ENCODE peak calls at places on chromosomes 3 and 15, in seven cellular contexts. Y is lower lobe of right lung, P is tibial artery, M is HCT116, K is vagina, G is neural progenitor cell, J is esophagus squamous epithelium. W is an unnamed sample.

GRCh38 chr3:184937611-184938010 is 125.6 kb downstream of the VPS8 start:
- DNase-seq in Y (no peak), P (no peak), M (no peak), K (no peak), G (no peak), J (no peak), W (no peak)

GRCh38 chr3:88090681-88091080 is 31.6 kb downstream of the ZNF654 start:
- DNase-seq in Y (no peak), P (no peak), M (no peak), K (no peak), G (no peak), J (no peak), W (no peak)

GRCh38 chr3:143306419-143306818 is 186.8 kb downstream of the CHST2 start:
- DNase-seq in Y (no peak), P (no peak), M (no peak), K (no peak), G (no peak), J (no peak), W (no peak)

GRCh38 chr15:28269097-28269496 is 52.9 kb downstream of the HERC2 start:
- DNase-seq in Y (no peak), P (no peak), M (no peak), K (no peak), G (no peak), J (no peak), W (no peak)

GRCh38 chr3:4224331-4224730 is 78.8 kb upstream of the SETMAR start:
- DNase-seq in Y (no peak), P (no peak), M (no peak), K (no peak), G (no peak), J (no peak), W (no peak)

GRCh38 chr3:109025896-109026295 is 72.2 kb upstream of the GUCA1C start:
- DNase-seq in Y (no peak), P (no peak), M (no peak), K (no peak), G (no peak), J (no peak), W (no peak)

GRCh38 chr3:54046677-54047214 is 75.6 kb upstream of the CACNA2D3 start:
- DNase-seq in Y (no peak), P (no peak), M (no peak), K (no peak), G (no peak), J (no peak), W (no peak)

GRCh38 chr3:157467165-157467564 is 30.5 kb downstream of the PTX3 start:
- DNase-seq in Y (no peak), P (no peak), M (no peak), K (no peak), G (no peak), J (no peak), W (no peak)

GRCh38 chr3:111903067-111903511 is 44.0 kb downstream of the PHLDB2 start:
- DNase-seq in Y (no peak), P (no peak), M (peak; percentile 98), K (no peak), G (peak; percentile 30), J (no peak), W (no peak)

GRCh38 chr3:100972867-100973266 is 20.4 kb downstream of the ABI3BP start:
- DNase-seq in Y (no peak), P (no peak), M (no peak), K (no peak), G (no peak), J (no peak), W (no peak)

GRCh38 chr15:27479232-27480140 is 508.5 kb downstream of the GABRG3 start:
- DNase-seq in Y (no peak), P (no peak), M (no peak), K (no peak), G (no peak), J (no peak), W (no peak)

DNA sequence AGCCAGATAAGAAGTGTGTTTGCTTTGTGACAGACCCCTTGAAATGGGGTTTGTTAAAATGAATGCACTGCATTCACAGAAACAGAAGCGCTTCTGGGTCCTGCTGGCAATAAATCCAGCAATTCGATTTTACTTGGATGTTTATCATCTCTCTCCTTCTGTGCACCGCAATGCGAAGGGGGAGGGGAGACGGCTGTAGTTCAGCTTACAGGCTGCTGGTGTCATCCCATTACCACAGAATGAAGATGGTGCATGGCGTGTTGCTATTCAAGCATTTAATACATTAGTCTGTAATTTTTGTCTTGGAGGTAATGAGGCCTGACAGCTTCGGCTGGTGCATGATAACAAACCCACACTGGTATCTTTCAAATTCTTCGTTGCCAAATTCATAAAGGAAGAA is 418.1 kb downstream of the OTOL1 start:
- DNase-seq in Y (no peak), P (no peak), M (no peak), K (no peak), G (peak; percentile 65), J (no peak), W (peak; percentile 20)
- TF ChIP-seq CTCF in Y (peak; percentile 24), P (peak; percentile 41), M (no peak), K (no peak), G (peak; percentile 77), J (peak; percentile 23), W (no peak)

DNA sequence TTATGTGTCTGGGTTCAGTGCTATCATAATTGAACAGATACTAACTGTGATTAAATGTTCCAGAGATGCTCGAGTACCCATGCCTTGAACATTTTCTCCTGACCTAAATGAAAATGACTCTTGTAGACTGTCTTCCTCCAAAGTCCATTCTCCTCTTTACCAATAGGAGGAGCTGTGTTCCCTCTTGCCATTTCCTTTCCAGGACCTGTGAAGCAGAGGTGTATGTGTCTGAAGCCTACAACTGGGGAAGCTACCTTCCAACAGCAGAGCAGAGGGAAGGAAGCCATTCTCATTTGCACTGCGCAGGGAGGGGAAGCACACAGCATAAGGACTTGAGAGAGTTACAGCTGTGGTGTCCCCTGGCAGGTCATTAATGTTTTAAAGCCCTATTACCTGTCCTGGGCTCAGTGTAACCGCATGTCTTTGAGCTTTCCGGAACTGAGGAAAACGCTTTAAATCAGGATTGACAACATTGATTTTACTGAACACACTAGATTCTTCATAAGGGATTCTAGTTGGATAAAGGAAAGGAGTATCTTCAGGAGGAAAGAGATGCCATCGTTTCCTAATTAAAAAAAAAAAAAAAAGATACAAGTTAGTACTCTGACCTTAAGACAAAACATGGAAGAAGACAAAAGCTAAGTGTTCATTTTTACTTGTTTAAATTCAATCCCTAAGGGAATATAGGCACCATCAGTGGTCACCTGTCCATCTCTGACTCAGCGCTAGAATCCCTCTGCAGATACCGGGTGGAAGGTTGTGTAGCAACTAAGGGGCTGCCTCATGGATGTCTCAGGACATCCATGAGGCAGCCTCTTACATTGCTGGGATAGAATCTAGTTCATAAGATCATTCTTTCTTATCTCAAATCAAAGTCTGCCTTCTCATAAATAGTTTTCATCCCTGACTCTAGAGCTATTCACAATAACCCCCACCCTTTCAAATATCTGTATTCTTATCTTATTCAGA is 38.5 kb downstream of the HSPBAP1 start:
- DNase-seq in Y (no peak), P (no peak), M (peak; percentile 34), K (no peak), G (peak; percentile 54), J (no peak), W (peak; percentile 7)
- TF ChIP-seq CTCF in Y (peak; percentile 66), P (peak; percentile 53), M (peak; percentile 67), K (no peak), G (peak; percentile 84), J (peak; percentile 81), W (peak; percentile 66)

DNA sequence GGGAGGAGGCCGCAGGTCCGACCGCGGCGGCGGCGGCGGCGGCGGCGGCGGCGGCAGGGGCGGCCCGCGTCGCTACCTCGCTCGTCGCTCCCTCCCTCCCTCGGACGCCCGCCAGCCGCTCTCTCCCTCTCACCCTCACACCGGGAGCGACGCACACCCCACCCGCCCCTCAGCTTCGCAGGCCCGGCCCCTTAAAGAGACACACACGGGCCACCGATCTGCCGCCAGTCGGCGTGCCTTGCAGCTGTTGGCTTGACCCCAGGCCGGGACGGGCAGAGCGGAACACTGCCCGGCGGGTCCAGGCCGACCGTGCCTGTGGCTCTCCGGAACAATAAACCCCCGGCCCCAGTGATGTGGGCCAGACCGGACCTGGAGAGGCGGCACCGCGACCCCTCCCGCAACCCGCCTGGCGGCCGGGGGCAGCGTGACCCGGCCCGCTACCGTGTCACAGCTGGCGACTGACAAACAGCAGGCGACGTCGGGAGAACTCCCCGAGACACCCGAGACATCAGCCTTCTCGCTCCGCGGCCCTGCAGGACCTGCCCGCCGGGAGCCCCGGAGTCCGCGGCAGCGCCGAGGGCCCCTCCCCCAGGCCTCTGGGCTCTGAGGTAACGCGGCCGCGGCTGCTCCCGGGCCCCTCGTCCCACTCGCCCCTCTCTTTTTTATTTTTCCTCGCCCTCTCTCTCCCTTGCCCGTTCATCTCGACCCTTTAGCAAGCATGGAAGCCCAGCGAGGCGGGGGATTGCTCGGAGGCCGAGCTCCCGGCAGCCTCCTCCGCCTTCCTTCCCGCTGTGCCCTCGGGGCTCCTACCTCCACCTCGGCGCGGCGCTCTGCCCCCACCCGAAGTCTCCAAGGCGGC is at the start of gene SETD2:
- DNase-seq in Y (peak; percentile 96), P (peak; percentile 95), M (peak; percentile 78), K (no peak), G (peak; percentile 97), J (peak; percentile 61), W (peak; percentile 87)
- TF ChIP-seq CTCF in Y (peak; percentile 48), P (peak; percentile 28), M (peak; percentile 29), K (no peak), G (peak; percentile 40), J (peak; percentile 61), W (no peak)

GRCh38 chr3:49656541-49657112 is 17.5 kb upstream of the APEH start:
- DNase-seq in Y (no peak), P (no peak), M (no peak), K (no peak), G (peak; percentile 17), J (no peak), W (no peak)
- TF ChIP-seq CTCF in Y (no peak), P (no peak), M (no peak), K (no peak), G (peak; percentile 5), J (no peak), W (no peak)

GRCh38 chr3:189270248-189270832 is 98.6 kb downstream of the TPRG1 start:
- DNase-seq in Y (peak; percentile 61), P (no peak), M (peak; percentile 73), K (no peak), G (peak; percentile 74), J (no peak), W (peak; percentile 61)
- TF ChIP-seq CTCF in Y (peak; percentile 48), P (peak; percentile 70), M (peak; percentile 83), K (no peak), G (peak; percentile 63), J (peak; percentile 87), W (peak; percentile 15)

DNA sequence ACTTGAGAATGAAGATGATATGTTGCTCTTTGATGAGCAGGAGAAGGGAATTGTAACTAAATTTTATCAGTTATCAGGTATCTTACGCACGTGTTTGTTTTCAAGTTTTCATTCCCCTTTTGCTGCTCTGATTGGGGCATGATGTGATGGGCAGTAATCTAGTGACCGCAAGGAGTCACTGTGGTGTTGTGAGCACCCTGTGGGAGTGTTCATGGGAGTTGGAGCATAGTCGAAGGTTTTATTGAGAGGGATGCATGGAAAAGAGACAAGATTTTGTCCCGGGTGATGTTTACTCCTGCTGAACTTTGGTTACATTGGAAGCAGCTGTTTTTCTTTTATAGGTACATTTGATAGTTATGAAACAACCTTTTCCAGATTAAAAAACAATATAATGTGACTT is 2.1 kb downstream of the FAN1 start:
- DNase-seq in Y (no peak), P (no peak), M (no peak), K (no peak), G (no peak), J (no peak), W (no peak)
- TF ChIP-seq CTCF in Y (no peak), P (no peak), M (no peak), K (no peak), G (peak; percentile 44), J (no peak), W (no peak)